ENCODE peak calls at places on chromosomes 11 and 22, in nine cellular contexts. One of them, this sample, is unnamed.

GRCh38 chr11:96241351-96241841 is 101.6 kb downstream of the MAML2 start:
- DNase-seq in HAP-1: no peak
- DNase-seq in CD8-positive, alpha-beta T cell: no peak
- DNase-seq in spleen: no peak
- DNase-seq in C1 segment of cervical spinal cord: no peak
- DNase-seq in AG08396: no peak
- DNase-seq in Caki2: no peak
- DNase-seq in brain microvascular endothelial cell: no peak
- DNase-seq in fibroblast of mammary gland: no peak
- DNase-seq in this sample: no peak

GRCh38 chr11:121452609-121453150 is at the start of gene SORL1-AS1:
- DNase-seq in HAP-1: peak
- DNase-seq in CD8-positive, alpha-beta T cell: no peak
- DNase-seq in spleen: no peak
- DNase-seq in C1 segment of cervical spinal cord: no peak
- DNase-seq in AG08396: peak
- DNase-seq in Caki2: no peak
- DNase-seq in brain microvascular endothelial cell: no peak
- DNase-seq in fibroblast of mammary gland: no peak
- DNase-seq in this sample: no peak

GRCh38 chr11:73126804-73127480 is 15.2 kb downstream of the FCHSD2 start:
- DNase-seq in HAP-1: no peak
- DNase-seq in CD8-positive, alpha-beta T cell: no peak
- DNase-seq in spleen: no peak
- DNase-seq in C1 segment of cervical spinal cord: no peak
- DNase-seq in AG08396: no peak
- DNase-seq in Caki2: no peak
- DNase-seq in brain microvascular endothelial cell: no peak
- DNase-seq in fibroblast of mammary gland: peak
- DNase-seq in this sample: no peak

GRCh38 chr22:45448431-45448830 is 34.9 kb downstream of the RIBC2 start:
- DNase-seq in HAP-1: no peak
- DNase-seq in CD8-positive, alpha-beta T cell: no peak
- DNase-seq in spleen: no peak
- DNase-seq in C1 segment of cervical spinal cord: no peak
- DNase-seq in AG08396: no peak
- DNase-seq in Caki2: no peak
- DNase-seq in brain microvascular endothelial cell: no peak
- DNase-seq in fibroblast of mammary gland: peak
- DNase-seq in this sample: no peak

GRCh38 chr11:119359365-119360229 is 13.1 kb upstream of the MFRP start:
- DNase-seq in HAP-1: no peak
- DNase-seq in CD8-positive, alpha-beta T cell: no peak
- DNase-seq in spleen: peak
- DNase-seq in C1 segment of cervical spinal cord: no peak
- DNase-seq in AG08396: no peak
- DNase-seq in Caki2: no peak
- DNase-seq in brain microvascular endothelial cell: no peak
- DNase-seq in fibroblast of mammary gland: no peak
- DNase-seq in this sample: no peak

GRCh38 chr11:128610765-128611617 is 23.6 kb upstream of the ETS1 start:
- DNase-seq in HAP-1: no peak
- DNase-seq in CD8-positive, alpha-beta T cell: peak
- DNase-seq in spleen: peak
- DNase-seq in C1 segment of cervical spinal cord: no peak
- DNase-seq in AG08396: no peak
- DNase-seq in Caki2: no peak
- DNase-seq in brain microvascular endothelial cell: no peak
- DNase-seq in fibroblast of mammary gland: no peak
- DNase-seq in this sample: no peak

GRCh38 chr11:110886241-110886640 is 174.0 kb upstream of the ARHGAP20 start:
- DNase-seq in HAP-1: no peak
- DNase-seq in CD8-positive, alpha-beta T cell: no peak
- DNase-seq in spleen: no peak
- DNase-seq in C1 segment of cervical spinal cord: no peak
- DNase-seq in AG08396: no peak
- DNase-seq in Caki2: no peak
- DNase-seq in brain microvascular endothelial cell: no peak
- DNase-seq in fibroblast of mammary gland: no peak
- DNase-seq in this sample: no peak

GRCh38 chr11:124329787-124330478 is 9.9 kb upstream of the OR8D2 start:
- DNase-seq in HAP-1: no peak
- DNase-seq in CD8-positive, alpha-beta T cell: no peak
- DNase-seq in spleen: no peak
- DNase-seq in C1 segment of cervical spinal cord: no peak
- DNase-seq in AG08396: peak
- DNase-seq in Caki2: no peak
- DNase-seq in brain microvascular endothelial cell: no peak
- DNase-seq in fibroblast of mammary gland: peak
- DNase-seq in this sample: no peak

GRCh38 chr11:78347956-78348355 is 69.7 kb downstream of the GAB2 start:
- DNase-seq in HAP-1: no peak
- DNase-seq in CD8-positive, alpha-beta T cell: no peak
- DNase-seq in spleen: no peak
- DNase-seq in C1 segment of cervical spinal cord: no peak
- DNase-seq in AG08396: no peak
- DNase-seq in Caki2: no peak
- DNase-seq in brain microvascular endothelial cell: no peak
- DNase-seq in fibroblast of mammary gland: no peak
- DNase-seq in this sample: no peak

GRCh38 chr11:79243412-79244174 is 197.2 kb downstream of the TENM4 start:
- DNase-seq in HAP-1: no peak
- DNase-seq in CD8-positive, alpha-beta T cell: no peak
- DNase-seq in spleen: no peak
- DNase-seq in C1 segment of cervical spinal cord: no peak
- DNase-seq in AG08396: no peak
- DNase-seq in Caki2: no peak
- DNase-seq in brain microvascular endothelial cell: no peak
- DNase-seq in fibroblast of mammary gland: peak
- DNase-seq in this sample: no peak

GRCh38 chr22:37043828-37044538 is 7.6 kb upstream of the KCTD17 start:
- DNase-seq in HAP-1: peak
- DNase-seq in CD8-positive, alpha-beta T cell: no peak
- DNase-seq in spleen: peak
- DNase-seq in C1 segment of cervical spinal cord: no peak
- DNase-seq in AG08396: peak
- DNase-seq in Caki2: peak
- DNase-seq in brain microvascular endothelial cell: no peak
- DNase-seq in fibroblast of mammary gland: peak
- DNase-seq in this sample: no peak

GRCh38 chr11:92965196-92965595 is 4.3 kb upstream of the MTNR1B start:
- DNase-seq in HAP-1: no peak
- DNase-seq in CD8-positive, alpha-beta T cell: no peak
- DNase-seq in spleen: no peak
- DNase-seq in C1 segment of cervical spinal cord: no peak
- DNase-seq in AG08396: no peak
- DNase-seq in Caki2: no peak
- DNase-seq in brain microvascular endothelial cell: no peak
- DNase-seq in fibroblast of mammary gland: no peak
- DNase-seq in this sample: no peak

GRCh38 chr22:42635531-42635930 is 4.9 kb downstream of the ATP5MGL start:
- DNase-seq in HAP-1: no peak
- DNase-seq in CD8-positive, alpha-beta T cell: no peak
- DNase-seq in spleen: no peak
- DNase-seq in C1 segment of cervical spinal cord: no peak
- DNase-seq in AG08396: peak
- DNase-seq in Caki2: peak
- DNase-seq in brain microvascular endothelial cell: peak
- DNase-seq in fibroblast of mammary gland: peak
- DNase-seq in this sample: no peak

GRCh38 chr11:34146411-34146810 is 41.0 kb downstream of the NAT10 start:
- DNase-seq in HAP-1: no peak
- DNase-seq in CD8-positive, alpha-beta T cell: no peak
- DNase-seq in spleen: no peak
- DNase-seq in C1 segment of cervical spinal cord: no peak
- DNase-seq in AG08396: no peak
- DNase-seq in Caki2: no peak
- DNase-seq in brain microvascular endothelial cell: no peak
- DNase-seq in fibroblast of mammary gland: no peak
- DNase-seq in this sample: no peak

GRCh38 chr11:86638673-86639072 is 33.7 kb downstream of the ME3 start:
- DNase-seq in HAP-1: no peak
- DNase-seq in CD8-positive, alpha-beta T cell: no peak
- DNase-seq in spleen: no peak
- DNase-seq in C1 segment of cervical spinal cord: no peak
- DNase-seq in AG08396: no peak
- DNase-seq in Caki2: no peak
- DNase-seq in brain microvascular endothelial cell: no peak
- DNase-seq in fibroblast of mammary gland: no peak
- DNase-seq in this sample: no peak

GRCh38 chr11:73295259-73295995 is 12.6 kb upstream of the ARHGEF17 start:
- DNase-seq in HAP-1: peak
- DNase-seq in CD8-positive, alpha-beta T cell: peak
- DNase-seq in spleen: peak
- DNase-seq in C1 segment of cervical spinal cord: no peak
- DNase-seq in AG08396: peak
- DNase-seq in Caki2: peak
- DNase-seq in brain microvascular endothelial cell: peak
- DNase-seq in fibroblast of mammary gland: peak
- DNase-seq in this sample: no peak

GRCh38 chr11:25159341-25159740 is 662.5 kb downstream of the LUZP2 start:
- DNase-seq in HAP-1: no peak
- DNase-seq in CD8-positive, alpha-beta T cell: no peak
- DNase-seq in spleen: no peak
- DNase-seq in C1 segment of cervical spinal cord: no peak
- DNase-seq in AG08396: no peak
- DNase-seq in Caki2: no peak
- DNase-seq in brain microvascular endothelial cell: peak
- DNase-seq in fibroblast of mammary gland: no peak
- DNase-seq in this sample: no peak

GRCh38 chr11:128948583-128948982 is 5.9 kb upstream of the TP53AIP1 start:
- DNase-seq in HAP-1: no peak
- DNase-seq in CD8-positive, alpha-beta T cell: no peak
- DNase-seq in spleen: no peak
- DNase-seq in C1 segment of cervical spinal cord: no peak
- DNase-seq in AG08396: no peak
- DNase-seq in Caki2: no peak
- DNase-seq in brain microvascular endothelial cell: no peak
- DNase-seq in fibroblast of mammary gland: no peak
- DNase-seq in this sample: no peak

GRCh38 chr11:113384551-113384950 is 3.0 kb upstream of the ANKK1 start:
- DNase-seq in HAP-1: no peak
- DNase-seq in CD8-positive, alpha-beta T cell: no peak
- DNase-seq in spleen: no peak
- DNase-seq in C1 segment of cervical spinal cord: no peak
- DNase-seq in AG08396: peak
- DNase-seq in Caki2: no peak
- DNase-seq in brain microvascular endothelial cell: peak
- DNase-seq in fibroblast of mammary gland: peak
- DNase-seq in this sample: no peak

GRCh38 chr11:112762686-112763048 is 198.6 kb upstream of the NCAM1 start:
- DNase-seq in HAP-1: no peak
- DNase-seq in CD8-positive, alpha-beta T cell: no peak
- DNase-seq in spleen: no peak
- DNase-seq in C1 segment of cervical spinal cord: no peak
- DNase-seq in AG08396: no peak
- DNase-seq in Caki2: no peak
- DNase-seq in brain microvascular endothelial cell: no peak
- DNase-seq in fibroblast of mammary gland: no peak
- DNase-seq in this sample: no peak

This sample was measured in hypothalamus.